ENCODE peak calls at places on chromosomes 12 and 14, in five cellular contexts. A, B, I, Q and G are unnamed samples.

GRCh38 chr12:97837401-97837800 is 374.8 kb downstream of the RMST start:
- DNase-seq in A (no peak), B (no peak), I (no peak), Q (no peak), G (no peak)

GRCh38 chr12:95218852-95219171 is 1.2 kb downstream of the VEZT start:
- DNase-seq in A (no peak), B (no peak), I (peak; percentile 47), Q (peak; percentile 42), G (no peak)

GRCh38 chr12:52765702-52766101 is 11.4 kb downstream of the KRT76 start:
- DNase-seq in A (no peak), B (no peak), I (no peak), Q (no peak), G (no peak)

GRCh38 chr14:71749613-71750238 is 182.5 kb upstream of the RGS6 start:
- DNase-seq in A (no peak), B (no peak), I (no peak), Q (no peak), G (no peak)

GRCh38 chr14:35571598-35571997 is 37.6 kb downstream of the INSM2 start:
- DNase-seq in A (no peak), B (no peak), I (no peak), Q (no peak), G (no peak)

GRCh38 chr14:64705406-64706118 is 1.3 kb downstream of the PLEKHG3 start:
- DNase-seq in A (no peak), B (no peak), I (peak; percentile 60), Q (peak; percentile 14), G (no peak)

GRCh38 chr14:98931126-98931525 is 340.9 kb downstream of the BCL11B start:
- DNase-seq in A (no peak), B (no peak), I (no peak), Q (no peak), G (no peak)

GRCh38 chr12:87344699-87345098 is 684.5 kb downstream of the C12orf50 start:
- DNase-seq in A (no peak), B (no peak), I (no peak), Q (peak; percentile 14), G (no peak)

GRCh38 chr12:104280703-104281458 is 22.7 kb upstream of the EID3 start:
- DNase-seq in A (no peak), B (no peak), I (no peak), Q (peak; percentile 92), G (no peak)

GRCh38 chr12:89574736-89575208 is 48.9 kb upstream of the POC1B start:
- DNase-seq in A (no peak), B (no peak), I (peak; percentile 16), Q (peak; percentile 81), G (no peak)

GRCh38 chr14:20836668-20837338 is 34.2 kb upstream of the RNASE1 start:
- DNase-seq in A (no peak), B (no peak), I (peak; percentile 57), Q (peak; percentile 10), G (no peak)

GRCh38 chr12:53051058-53051880 is 1.4 kb downstream of the TNS2 start:
- DNase-seq in A (no peak), B (peak; percentile 79), I (peak; percentile 91), Q (peak; percentile 84), G (peak; percentile 79)

GRCh38 chr14:38808734-38809455 is 294.1 kb downstream of the SEC23A start:
- DNase-seq in A (no peak), B (no peak), I (no peak), Q (no peak), G (no peak)

GRCh38 chr14:26286066-26286791 is 311.6 kb downstream of the NOVA1 start:
- DNase-seq in A (no peak), B (no peak), I (no peak), Q (no peak), G (no peak)

GRCh38 chr12:88298014-88298682 is 156.0 kb downstream of the TMTC3 start:
- DNase-seq in A (no peak), B (no peak), I (no peak), Q (no peak), G (no peak)

GRCh38 chr12:39230086-39230485 is 212.8 kb downstream of the KIF21A start:
- DNase-seq in A (no peak), B (no peak), I (no peak), Q (no peak), G (no peak)

GRCh38 chr12:112115259-112116045 is 6.9 kb upstream of the NAA25 start:
- DNase-seq in A (no peak), B (no peak), I (no peak), Q (no peak), G (no peak)

GRCh38 chr14:56659964-56660551 is 80.5 kb downstream of the TMEM260 start:
- DNase-seq in A (no peak), B (no peak), I (no peak), Q (peak; percentile 62), G (no peak)

GRCh38 chr12:62305778-62306177 is 45.6 kb downstream of the USP15 start:
- DNase-seq in A (no peak), B (no peak), I (no peak), Q (no peak), G (no peak)

GRCh38 chr12:80189241-80189640 is 89.9 kb downstream of the OTOGL start:
- DNase-seq in A (no peak), B (no peak), I (no peak), Q (peak; percentile 85), G (no peak)

GRCh38 chr14:54767450-54767849 is 135.2 kb downstream of the GCH1 start:
- DNase-seq in A (no peak), B (no peak), I (no peak), Q (no peak), G (no peak)

GRCh38 chr14:100015251-100015655 is 50.0 kb upstream of the EVL start:
- DNase-seq in A (no peak), B (no peak), I (no peak), Q (no peak), G (no peak)

GRCh38 chr14:46571970-46572369 is 79.6 kb downstream of the RPL10L start:
- DNase-seq in A (no peak), B (no peak), I (no peak), Q (no peak), G (no peak)

GRCh38 chr12:120117961-120118709 is 1.6 kb upstream of the RAB35 start:
- DNase-seq in A (no peak), B (no peak), I (no peak), Q (peak; percentile 41), G (no peak)

GRCh38 chr14:100328495-100329163 is 5.5 kb downstream of the SLC25A47 start:
- DNase-seq in A (no peak), B (no peak), I (no peak), Q (no peak), G (no peak)

GRCh38 chr14:104563191-104563741 is 16.3 kb upstream of the C14orf180 start:
- DNase-seq in A (no peak), B (no peak), I (no peak), Q (no peak), G (no peak)

GRCh38 chr14:64726585-64726890 is 22.3 kb downstream of the PLEKHG3 start:
- DNase-seq in A (no peak), B (no peak), I (no peak), Q (peak; percentile 12), G (no peak)

GRCh38 chr14:34496679-34497513 is 34.9 kb upstream of the SPTSSA start:
- DNase-seq in A (peak; percentile 71), B (peak; percentile 81), I (peak; percentile 64), Q (peak; percentile 95), G (peak; percentile 65)

GRCh38 chr14:90599339-90599738 is 202.5 kb downstream of the CALM1 start:
- DNase-seq in A (no peak), B (no peak), I (no peak), Q (no peak), G (no peak)

GRCh38 chr12:94563261-94563660 is 87.1 kb downstream of the TMCC3 start:
- DNase-seq in A (no peak), B (no peak), I (no peak), Q (no peak), G (no peak)

GRCh38 chr14:79101388-79101787 is 931.2 kb downstream of the NRXN3 start:
- DNase-seq in A (no peak), B (no peak), I (no peak), Q (no peak), G (no peak)
- H3K9me3 ChIP-seq in A (no peaks in the 10 kb centered on the region), B (no peaks in the 10 kb centered on the region), I (no peaks in the 10 kb centered on the region), Q (no peaks in the 10 kb centered on the region), G (no peaks in the 10 kb centered on the region)

GRCh38 chr12:130100634-130101033 is 61.6 kb upstream of the FZD10 start:
- DNase-seq in A (no peak), B (no peak), I (no peak), Q (no peak), G (no peak)

GRCh38 chr12:130101370-130101769 is 60.9 kb upstream of the FZD10 start:
- DNase-seq in A (no peak), B (no peak), I (no peak), Q (no peak), G (no peak)

GRCh38 chr12:130104596-130105253 is 57.5 kb upstream of the FZD10 start:
- DNase-seq in A (no peak), B (no peak), I (peak; percentile 26), Q (no peak), G (no peak)

GRCh38 chr12:130104114-130104513 is 58.1 kb upstream of the FZD10 start:
- DNase-seq in A (no peak), B (no peak), I (no peak), Q (no peak), G (no peak)

DNA sequence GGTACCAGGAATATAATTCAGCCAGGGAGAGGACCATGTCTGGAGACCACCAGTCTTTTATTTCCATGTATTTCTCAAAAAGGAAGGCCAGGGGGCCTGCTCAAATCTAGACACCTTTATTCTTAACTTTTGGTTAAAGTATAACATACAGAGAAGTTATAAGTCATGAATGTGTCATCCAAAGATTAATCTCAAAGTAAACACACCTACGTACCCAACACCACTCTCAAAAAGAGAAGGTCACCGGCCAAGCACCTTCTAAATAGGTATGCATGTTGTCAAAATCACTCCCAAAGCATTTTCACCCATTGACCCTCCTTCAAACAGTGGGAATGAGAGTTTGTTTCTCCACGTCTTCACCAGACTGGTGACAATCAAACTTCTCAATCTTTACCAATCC is 60.0 kb upstream of the FZD10 start:
- DNase-seq in A (no peak), B (no peak), I (no peak), Q (no peak), G (no peak)
- H3K27me3 ChIP-seq in A (no peaks in the 10 kb centered on the region), B (peaks cover 3% of the 10 kb centered on the region), I (no peaks in the 10 kb centered on the region), Q (peaks cover 16% of the 10 kb centered on the region), G (peaks cover 43% of the 10 kb centered on the region)

DNA sequence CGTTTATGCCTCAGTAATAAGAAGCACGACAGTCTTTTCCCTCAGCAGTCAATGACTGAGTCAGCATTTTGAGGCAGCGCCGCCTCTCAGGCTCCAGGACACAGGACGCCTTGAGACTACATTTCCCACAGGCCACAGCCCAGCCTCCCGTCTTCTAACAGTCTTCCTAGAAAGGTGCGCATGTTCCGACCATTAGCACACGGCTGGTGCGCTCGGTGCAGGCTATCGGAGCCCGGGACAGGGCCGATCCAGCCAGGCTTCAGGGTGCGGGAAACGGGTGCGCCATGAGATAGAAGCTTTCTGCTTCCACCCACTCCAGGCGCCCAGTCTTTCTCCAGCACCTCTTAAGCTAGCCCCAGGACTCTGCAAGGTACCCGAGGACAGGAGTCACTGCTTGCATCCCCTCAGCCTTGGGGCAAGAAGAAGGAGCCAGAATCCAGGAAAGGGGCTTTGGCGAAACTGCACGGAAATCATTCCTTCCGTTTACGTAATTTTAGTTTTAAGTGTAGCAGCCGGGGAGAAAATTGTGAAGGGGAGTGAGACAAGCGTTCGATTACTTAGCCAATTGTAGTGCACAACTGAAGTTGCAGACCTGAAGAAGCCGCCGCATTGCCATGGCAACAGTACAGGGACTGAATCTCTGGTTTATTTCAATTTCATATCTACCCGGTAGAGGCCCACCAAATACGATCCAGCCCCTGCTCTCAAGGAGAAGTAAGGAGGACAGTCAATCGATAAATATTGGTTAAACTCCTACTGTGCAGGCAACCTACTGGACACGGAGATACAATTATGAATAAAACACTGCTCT is 53.9 kb downstream of the ZNF641 start:
- DNase-seq in A (peak; percentile 70), B (peak; percentile 86), I (peak; percentile 94), Q (peak; percentile 71), G (peak; percentile 89)
- H3K4me3 ChIP-seq in A (peak overlapping the region; percentile 50), B (peak overlapping the region; percentile 54), I (peak overlapping the region; percentile 56), Q (peak overlapping the region; percentile 86), G (peak overlapping the region; percentile 47)

GRCh38 chr12:122138616-122139015 is 35.4 kb downstream of the IL31 start:
- DNase-seq in A (no peak), B (no peak), I (no peak), Q (no peak), G (no peak)
- H3K9me3 ChIP-seq in A (no peaks in the 10 kb centered on the region), B (no peaks in the 10 kb centered on the region), I (no peaks in the 10 kb centered on the region), Q (no peaks in the 10 kb centered on the region), G (no peaks in the 10 kb centered on the region)